ENCODE peak calls at places on chromosomes 11 and 22, in four cellular contexts. B, U, W and D are unnamed samples.

GRCh38 chr11:65613091-65613928 is 711 bp downstream of the MAP3K11 start:
- DNase-seq in W (no peak), B (peak), U (no peak), D (no peak)

GRCh38 chr11:3824714-3825472 is 15.9 kb downstream of the RHOG start:
- DNase-seq in W (no peak), U (peak), B (peak), D (no peak)

GRCh38 chr11:73040046-73040445 is 102.1 kb downstream of the FCHSD2 start:
- DNase-seq in U (no peak), B (no peak), W (no peak), D (no peak)

GRCh38 chr11:116217006-116217405 is 555.8 kb downstream of the BUD13 start:
- DNase-seq in W (no peak), U (no peak), B (peak), D (no peak)

GRCh38 chr11:116144387-116144958 is 628.3 kb downstream of the BUD13 start:
- DNase-seq in B (no peak), U (no peak), W (no peak), D (no peak)

GRCh38 chr22:44981857-44982256 is 27.9 kb downstream of the PHF21B start:
- DNase-seq in U (no peak), W (no peak), B (no peak), D (no peak)

GRCh38 chr11:126210871-126211235 is 597 bp downstream of the RPUSD4 start:
- DNase-seq in W (no peak), B (no peak), U (no peak), D (no peak)

GRCh38 chr22:28381427-28382167 is 298.0 kb downstream of the TTC28 start:
- DNase-seq in W (no peak), U (no peak), B (no peak), D (no peak)

GRCh38 chr11:60840711-60841430 is 1.0 kb upstream of the CCDC86 start:
- DNase-seq in U (no peak), B (no peak), W (no peak), D (peak)

GRCh38 chr11:2266586-2267305 is 3.6 kb downstream of the ASCL2 start:
- DNase-seq in B (peak), W (no peak), U (no peak), D (no peak)

GRCh38 chr11:46277623-46278386 is at the start of gene CREB3L1:
- DNase-seq in B (peak), W (no peak), U (no peak), D (no peak)

GRCh38 chr11:105344938-105345337 is 205.4 kb upstream of the CARD18 start:
- DNase-seq in W (no peak), B (no peak), U (no peak), D (no peak)

GRCh38 chr11:96390403-96390830 is 604 bp downstream of the JRKL start:
- DNase-seq in B (no peak), W (no peak), U (no peak), D (no peak)

GRCh38 chr11:45662665-45663485 is 2.5 kb downstream of the CHST1 start:
- DNase-seq in W (peak), B (no peak), U (no peak), D (peak)

GRCh38 chr22:49789289-49790141 is 38.2 kb downstream of the BRD1 start:
- DNase-seq in W (no peak), U (no peak), B (peak), D (no peak)

GRCh38 chr11:101466352-101466751 is 117.5 kb downstream of the TRPC6 start:
- DNase-seq in B (no peak), U (no peak), W (no peak), D (no peak)

DNA sequence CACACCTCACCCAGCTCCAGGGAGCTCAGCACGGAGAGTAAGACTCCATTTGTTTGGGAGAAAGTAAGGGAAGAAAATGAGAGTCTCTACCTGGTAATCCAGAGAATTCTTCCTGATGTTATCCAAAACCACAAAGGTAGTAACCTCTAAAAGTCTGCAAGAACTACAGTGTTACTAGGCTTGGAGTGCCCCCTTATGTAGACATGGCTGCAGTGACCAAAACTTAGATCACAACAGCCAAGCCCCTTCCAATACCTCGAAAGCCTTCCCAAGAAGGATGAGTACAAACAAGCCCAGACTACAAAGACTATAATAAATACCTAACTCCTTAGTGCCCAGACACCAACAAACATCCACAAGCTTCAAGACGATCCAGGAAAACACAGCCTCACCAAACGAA is 4.9 kb downstream of the UBE2L6 start:
- DNase-seq in B (no peak), W (peak), U (no peak), D (no peak)
- TF ChIP-seq CTCF in B (no peak), W (peak), U (peak), D (no peak)

GRCh38 chr11:58675344-58676155 is 53.1 kb downstream of the CNTF start:
- DNase-seq in B (peak), U (peak), W (no peak), D (peak)
- TF ChIP-seq CTCF in B (peak), U (peak), W (peak), D (peak)

GRCh38 chr11:94417386-94417987 is 16.3 kb upstream of the GPR83 start:
- DNase-seq in B (no peak), U (no peak), W (no peak), D (peak)
- TF ChIP-seq CTCF in B (peak), U (peak), W (peak), D (peak)

GRCh38 chr11:58289266-58289665 is 21.2 kb upstream of the OR10W1 start:
- DNase-seq in U (no peak), W (no peak), B (no peak), D (no peak)

GRCh38 chr11:58286249-58286648 is 18.2 kb upstream of the OR10W1 start:
- DNase-seq in U (no peak), B (peak), W (no peak), D (no peak)

DNA sequence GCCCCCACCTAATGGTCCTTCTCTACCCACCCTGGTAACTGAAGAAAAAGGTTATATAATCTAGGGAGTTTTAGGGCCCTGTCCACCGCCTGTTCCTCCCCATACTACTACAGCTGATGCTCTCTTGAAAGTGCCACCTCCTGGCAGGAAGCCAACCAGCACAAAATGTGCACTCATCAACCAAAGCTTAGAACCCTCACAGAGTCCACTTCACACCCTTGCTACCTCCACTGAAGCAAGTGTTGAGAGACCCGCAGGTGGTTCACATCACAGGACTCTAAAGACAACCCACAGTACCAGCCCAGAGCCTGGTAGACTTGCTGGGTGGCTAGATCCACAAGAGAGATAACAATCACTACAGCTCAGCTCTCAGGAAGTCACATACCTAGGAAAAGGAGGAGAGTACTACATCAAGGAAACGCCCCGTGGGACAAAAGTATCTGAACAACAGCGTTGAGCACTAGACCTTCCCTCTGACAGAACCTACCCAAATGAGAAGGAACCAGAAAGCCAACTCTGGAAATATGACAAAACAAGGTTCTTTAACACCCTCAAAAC is 17.5 kb upstream of the OR10W1 start:
- DNase-seq in W (no peak), U (no peak), B (no peak), D (no peak)
- TF ChIP-seq CTCF in W (no peak), U (no peak), B (no peak), D (no peak)

DNA sequence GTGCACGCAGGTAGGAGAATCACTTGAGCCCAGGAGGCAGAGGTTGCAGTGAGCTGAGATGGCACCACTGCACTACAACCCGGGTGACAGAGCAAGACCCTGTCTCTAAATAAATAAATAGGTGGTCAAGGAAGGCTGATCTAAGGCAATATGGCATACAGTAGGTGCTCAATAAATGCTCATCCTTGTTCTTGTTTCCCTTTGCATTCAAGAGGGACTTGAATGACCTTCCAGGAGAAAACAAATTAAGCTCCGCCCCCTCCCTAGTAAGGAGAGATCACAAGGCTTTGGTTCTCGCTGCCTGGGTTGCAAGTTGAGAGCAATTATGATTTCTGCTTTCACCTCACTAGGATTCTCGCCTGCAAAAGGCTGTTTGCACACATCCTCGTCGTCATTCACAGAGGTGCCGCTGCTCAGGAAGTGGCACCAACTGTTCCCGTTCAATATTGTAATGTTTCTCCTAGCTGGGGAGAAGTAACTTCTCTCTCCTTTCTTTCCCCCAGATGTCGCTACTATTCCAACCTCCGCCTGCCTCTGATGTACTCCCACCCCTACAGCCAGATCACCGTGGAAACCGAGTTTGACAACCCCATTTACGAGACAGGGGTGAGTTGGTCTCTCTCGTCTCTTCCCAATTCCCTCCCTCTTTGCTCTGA is 51.8 kb upstream of the ASPHD2 start:
- DNase-seq in U (no peak), B (no peak), W (no peak), D (no peak)
- TF ChIP-seq CTCF in U (peak), B (no peak), W (peak), D (peak)

DNA sequence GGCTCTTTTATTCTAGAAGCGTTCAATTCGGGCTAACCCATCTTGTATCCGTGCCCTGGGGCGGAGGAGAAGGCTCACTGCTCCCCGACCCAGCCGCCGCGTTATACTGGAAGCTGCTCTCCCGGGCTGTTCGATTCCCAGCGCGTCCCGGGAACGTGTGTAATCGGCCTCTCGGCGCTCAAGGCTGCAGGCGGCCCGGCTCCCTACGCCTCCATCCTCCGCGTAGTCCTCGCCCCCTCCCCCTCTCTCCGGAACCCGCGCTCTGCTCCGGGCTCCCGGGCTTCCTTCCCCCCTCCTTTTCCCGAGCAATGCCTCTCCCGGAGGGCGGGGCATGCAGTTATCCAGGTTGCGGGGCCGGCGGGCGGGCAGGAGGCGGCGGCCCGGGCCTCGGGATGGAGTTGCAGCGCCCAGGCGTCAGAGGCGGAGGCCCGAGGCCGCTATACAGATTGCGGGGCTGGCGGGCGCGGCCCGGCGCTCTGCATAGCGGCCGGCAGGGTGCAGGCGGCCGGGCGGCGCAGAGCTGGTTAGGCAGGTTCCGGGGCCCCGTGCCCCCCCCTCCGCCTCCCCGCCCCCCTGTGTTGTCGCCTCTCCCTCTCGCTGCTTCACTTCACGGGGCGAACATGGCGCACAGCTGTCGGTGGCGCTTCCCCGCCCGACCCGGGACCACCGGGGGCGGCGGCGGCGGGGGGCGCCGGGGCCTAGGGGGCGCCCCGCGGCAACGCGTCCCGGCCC is at the start of gene KMT2A:
- DNase-seq in W (peak), B (peak), U (peak), D (peak)
- TF ChIP-seq CTCF in W (peak), B (no peak), U (no peak), D (no peak)

DNA sequence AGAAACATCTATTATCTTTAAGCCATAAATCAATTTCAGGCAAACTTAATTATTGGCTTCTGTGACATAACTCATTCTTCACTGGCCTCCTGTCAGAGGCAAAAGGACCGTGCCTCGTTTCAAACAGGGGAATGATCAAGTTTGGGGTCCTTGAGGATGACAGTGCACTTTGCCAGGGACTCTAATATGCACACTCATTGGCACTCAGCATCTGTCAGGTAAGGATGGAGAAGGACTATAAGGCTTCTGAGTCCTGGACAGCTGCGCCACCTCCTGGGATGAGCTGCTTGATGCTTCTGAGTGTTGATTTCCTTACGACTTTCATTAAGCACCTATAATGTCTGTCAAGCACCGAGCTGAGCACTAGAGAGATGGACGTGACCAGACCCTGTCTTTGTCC is 20.2 kb downstream of the BPIFC start:
- DNase-seq in U (no peak), W (no peak), B (no peak), D (no peak)
- TF ChIP-seq CTCF in U (peak), W (peak), B (no peak), D (no peak)

DNA sequence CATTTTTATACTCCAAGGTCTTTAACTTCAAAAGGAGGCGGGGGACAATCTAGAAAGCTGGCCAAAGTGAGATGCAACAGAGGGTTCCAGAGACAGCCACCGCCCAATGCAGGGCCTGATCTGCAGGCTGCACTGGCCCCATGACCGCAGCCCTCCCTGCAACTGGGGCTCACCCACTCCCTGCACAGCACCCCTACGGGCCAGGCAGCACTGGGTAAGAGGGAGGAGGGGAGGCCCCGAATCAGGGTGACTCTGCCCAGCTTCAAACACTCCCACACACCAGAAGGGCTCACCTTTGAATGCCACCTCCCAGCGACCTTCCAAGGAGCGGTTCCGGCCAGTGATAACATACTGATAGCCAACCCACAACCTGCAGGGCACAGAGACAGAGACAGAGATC is 59.3 kb downstream of the DGCR2 start:
- DNase-seq in W (no peak), B (no peak), U (no peak), D (no peak)
- TF ChIP-seq CTCF in W (no peak), B (no peak), U (no peak), D (no peak)

GRCh38 chr22:36546092-36546804 is 17.3 kb upstream of the EIF3D start:
- DNase-seq in U (peak), B (no peak), W (no peak), D (peak)
- TF ChIP-seq CTCF in U (peak), B (peak), W (peak), D (peak)

DNA sequence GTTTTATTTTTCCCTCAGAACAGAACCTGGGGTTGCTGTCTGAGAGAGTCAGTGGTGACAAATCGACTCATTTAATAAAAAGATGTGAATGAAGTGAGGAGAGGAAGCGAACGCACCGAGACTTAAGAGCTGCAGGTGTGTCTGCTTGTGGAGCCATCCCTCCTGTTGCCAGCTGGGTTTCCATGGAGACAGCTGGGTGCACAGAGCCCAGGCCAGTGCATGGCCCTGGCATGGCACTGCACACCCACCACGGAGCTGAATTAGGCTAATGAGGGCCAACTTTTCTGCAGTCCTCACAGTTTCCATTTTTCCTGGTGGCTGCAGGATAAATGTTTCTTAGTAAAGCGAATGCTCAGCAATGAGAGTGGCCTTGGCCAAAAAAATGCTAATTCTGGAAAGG is 750.2 kb downstream of the OPCML start:
- DNase-seq in W (no peak), B (no peak), U (no peak), D (no peak)
- TF ChIP-seq CTCF in W (no peak), B (no peak), U (no peak), D (no peak)